ENCODE peak calls at places on chromosomes 1 and 21, in five cellular contexts. L is D721Med, G is OCI-LY7, A is astrocyte of the spinal cord, X is chondrocyte. E is an unnamed sample.

GRCh38 chr1:149929847-149930246 is 2.2 kb upstream of the SF3B4 start:
- DNase-seq in A (no peak), G (no peak), L (no peak), X (no peak), E (no peak)

GRCh38 chr1:18922848-18923475 is 20.6 kb upstream of the ALDH4A1 start:
- DNase-seq in X (no peak), A (no peak), L (no peak), G (no peak), E (no peak)

GRCh38 chr1:30381266-30381665 is 342.1 kb downstream of the MATN1 start:
- DNase-seq in X (no peak), L (no peak), A (no peak), G (no peak), E (no peak)

GRCh38 chr1:1178794-1179331 is 5.2 kb downstream of the TTLL10 start:
- DNase-seq in L (no peak), X (peak), G (no peak), A (no peak), E (peak)

GRCh38 chr1:173206816-173207595 is at the start of gene TNFSF4:
- DNase-seq in A (no peak), G (no peak), X (no peak), L (no peak), E (no peak)

GRCh38 chr1:84789014-84789413 is 98.8 kb upstream of the SSX2IP start:
- DNase-seq in X (no peak), L (no peak), A (no peak), G (no peak), E (no peak)

GRCh38 chr1:109712321-109712864 is 342 bp downstream of the GSTM5 start:
- DNase-seq in L (no peak), X (no peak), A (no peak), G (no peak), E (no peak)

GRCh38 chr1:229217716-229218115 is 53.2 kb upstream of the RAB4A start:
- DNase-seq in L (no peak), G (no peak), X (no peak), A (no peak), E (no peak)

GRCh38 chr1:157409927-157410326 is 142.4 kb downstream of the FCRL5 start:
- DNase-seq in X (no peak), G (no peak), L (no peak), A (no peak), E (no peak)

GRCh38 chr21:46297311-46298082 is 11.4 kb downstream of the YBEY start:
- DNase-seq in L (no peak), A (peak), X (no peak), G (no peak), E (peak)

GRCh38 chr1:88650676-88651418 is 33.2 kb upstream of the PKN2 start:
- DNase-seq in X (no peak), G (no peak), L (no peak), A (no peak), E (no peak)

GRCh38 chr1:144101397-144102050 is 129.7 kb upstream of the FAM72C start:
- DNase-seq in G (no peak), L (peak), A (no peak), X (peak), E (peak)

GRCh38 chr21:42781981-42782722 is 97.2 kb downstream of the WDR4 start:
- DNase-seq in L (no peak), G (no peak), X (peak), A (no peak), E (no peak)

DNA sequence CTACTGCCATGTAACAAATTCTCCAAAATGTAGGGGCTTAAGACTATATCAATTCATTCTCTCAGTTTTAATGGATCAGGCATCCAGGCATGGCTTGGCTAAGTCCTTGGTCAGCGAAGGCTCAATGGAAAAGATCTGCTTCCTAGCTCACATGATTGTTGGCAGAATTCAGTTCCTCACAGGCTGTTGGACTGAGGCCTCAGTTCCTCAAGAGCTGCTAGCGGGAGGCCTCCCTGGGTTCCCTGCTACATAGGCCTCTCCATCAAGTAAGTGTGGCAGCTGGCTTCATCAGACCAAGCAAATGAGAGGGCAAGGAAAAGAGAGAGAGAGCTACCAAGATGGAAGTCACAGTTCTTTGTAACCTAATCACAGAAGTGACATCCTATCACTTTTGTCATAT is 19.6 kb upstream of the EYA3 start:
- DNase-seq in X (no peak), G (no peak), L (no peak), A (no peak), E (no peak)
- TF ChIP-seq CTCF in X (no peak), G (no peak), L (no peak), A (no peak), E (no peak)

GRCh38 chr1:185229981-185230380 is 73.0 kb downstream of the SWT1 start:
- DNase-seq in A (no peak), X (no peak), L (no peak), G (no peak), E (no peak)

GRCh38 chr1:185227161-185227560 is 70.2 kb downstream of the SWT1 start:
- DNase-seq in L (no peak), G (no peak), A (no peak), X (no peak), E (no peak)

GRCh38 chr1:185228979-185229378 is 72.0 kb downstream of the SWT1 start:
- DNase-seq in L (no peak), A (no peak), X (no peak), G (no peak), E (no peak)

GRCh38 chr1:185224132-185224531 is 67.2 kb downstream of the SWT1 start:
- DNase-seq in L (no peak), G (no peak), X (no peak), A (no peak), E (no peak)
- TF ChIP-seq CTCF in L (no peak), G (no peak), X (no peak), A (no peak), E (no peak)

GRCh38 chr1:3907031-3907534 is 7.0 kb upstream of the C1orf174 start:
- DNase-seq in G (peak), L (no peak), X (peak), A (no peak), E (peak)
- TF ChIP-seq CTCF in G (peak), L (peak), X (peak), A (no peak), E (no peak)

GRCh38 chr1:212737559-212737958 is 37.9 kb upstream of the BATF3 start:
- DNase-seq in L (no peak), G (no peak), A (no peak), X (no peak), E (no peak)

GRCh38 chr1:212733109-212733508 is 33.5 kb upstream of the BATF3 start:
- DNase-seq in A (no peak), G (no peak), L (no peak), X (no peak), E (no peak)

GRCh38 chr1:212727386-212728181 is 27.9 kb upstream of the BATF3 start:
- DNase-seq in X (no peak), A (peak), G (no peak), L (no peak), E (no peak)

GRCh38 chr1:212728606-212729005 is 29.0 kb upstream of the BATF3 start:
- DNase-seq in X (no peak), A (no peak), L (no peak), G (no peak), E (no peak)

DNA sequence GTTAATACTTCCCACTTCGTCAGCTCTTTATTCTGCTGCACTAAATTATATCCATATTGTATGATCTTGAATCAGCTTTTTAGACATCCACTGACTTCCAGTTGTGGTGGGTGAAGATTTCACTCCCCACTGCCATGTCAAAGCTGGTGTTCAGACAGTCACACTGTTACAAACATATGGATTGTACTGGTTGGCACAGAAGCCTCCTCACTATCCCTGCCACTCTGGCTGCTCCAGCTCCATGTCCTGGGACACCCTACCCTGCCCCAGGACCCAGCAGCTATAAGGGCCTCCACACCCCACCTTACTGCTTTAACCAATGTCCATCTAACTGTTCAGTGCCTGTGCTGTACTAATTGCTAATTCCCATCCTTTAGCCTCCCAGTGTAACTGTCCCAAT is 32.0 kb upstream of the BATF3 start:
- DNase-seq in A (no peak), X (no peak), L (no peak), G (no peak), E (no peak)
- TF ChIP-seq CTCF in A (no peak), X (no peak), L (no peak), G (no peak), E (no peak)

GRCh38 chr1:94001397-94002045 is 92.3 kb upstream of the GCLM start:
- DNase-seq in X (no peak), A (no peak), L (no peak), G (no peak), E (no peak)

GRCh38 chr1:94000531-94001282 is 91.5 kb upstream of the GCLM start:
- DNase-seq in A (no peak), L (no peak), G (no peak), X (no peak), E (no peak)

GRCh38 chr1:93999806-94000205 is 90.6 kb upstream of the GCLM start:
- DNase-seq in X (no peak), G (no peak), L (no peak), A (no peak), E (no peak)

GRCh38 chr1:93995837-93996526 is 86.8 kb upstream of the GCLM start:
- DNase-seq in X (no peak), G (no peak), L (no peak), A (no peak), E (no peak)

GRCh38 chr1:93997756-93998155 is 88.5 kb upstream of the GCLM start:
- DNase-seq in X (no peak), G (no peak), L (no peak), A (no peak), E (no peak)
- TF ChIP-seq CTCF in X (no peak), G (no peak), L (no peak), A (no peak), E (no peak)

GRCh38 chr1:54274881-54275280 is 74.9 kb downstream of the MRPL37 start:
- DNase-seq in L (no peak), X (no peak), A (no peak), G (no peak), E (no peak)

GRCh38 chr1:54274448-54274847 is 74.5 kb downstream of the MRPL37 start:
- DNase-seq in X (no peak), A (no peak), L (no peak), G (no peak), E (no peak)

GRCh38 chr1:54273837-54274192 is 73.8 kb downstream of the MRPL37 start:
- DNase-seq in A (peak), L (peak), G (no peak), X (no peak), E (no peak)

GRCh38 chr1:54276617-54277450 is 76.9 kb downstream of the MRPL37 start:
- DNase-seq in L (no peak), X (no peak), G (no peak), A (no peak), E (no peak)

DNA sequence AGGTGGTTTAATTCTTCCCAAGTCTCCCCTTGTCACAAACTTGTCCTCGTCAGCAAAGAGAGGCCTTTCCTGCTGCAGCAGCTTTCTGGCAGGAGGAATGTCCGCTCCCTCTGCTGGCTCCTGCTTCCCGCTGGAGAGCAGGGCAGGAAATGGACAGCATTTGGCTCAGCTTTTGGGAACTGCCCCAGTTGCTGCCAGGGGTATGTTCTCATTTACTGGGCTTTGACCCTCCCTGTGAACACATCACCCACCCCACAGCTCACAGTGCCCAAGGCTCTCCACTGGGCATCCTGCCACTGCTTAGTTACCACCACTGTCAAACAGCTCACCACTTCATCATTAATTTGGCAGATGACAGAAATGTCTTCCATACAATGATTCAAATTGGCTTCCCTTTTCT is 75.4 kb downstream of the MRPL37 start:
- DNase-seq in G (no peak), X (no peak), L (no peak), A (peak), E (peak)
- TF ChIP-seq CTCF in G (no peak), X (peak), L (no peak), A (peak), E (no peak)

GRCh38 chr1:27600500-27601175 is 3.3 kb downstream of the AHDC1 start:
- DNase-seq in G (peak), X (no peak), L (no peak), A (no peak), E (no peak)
- TF ChIP-seq CTCF in G (peak), X (peak), L (no peak), A (peak), E (no peak)

DNA sequence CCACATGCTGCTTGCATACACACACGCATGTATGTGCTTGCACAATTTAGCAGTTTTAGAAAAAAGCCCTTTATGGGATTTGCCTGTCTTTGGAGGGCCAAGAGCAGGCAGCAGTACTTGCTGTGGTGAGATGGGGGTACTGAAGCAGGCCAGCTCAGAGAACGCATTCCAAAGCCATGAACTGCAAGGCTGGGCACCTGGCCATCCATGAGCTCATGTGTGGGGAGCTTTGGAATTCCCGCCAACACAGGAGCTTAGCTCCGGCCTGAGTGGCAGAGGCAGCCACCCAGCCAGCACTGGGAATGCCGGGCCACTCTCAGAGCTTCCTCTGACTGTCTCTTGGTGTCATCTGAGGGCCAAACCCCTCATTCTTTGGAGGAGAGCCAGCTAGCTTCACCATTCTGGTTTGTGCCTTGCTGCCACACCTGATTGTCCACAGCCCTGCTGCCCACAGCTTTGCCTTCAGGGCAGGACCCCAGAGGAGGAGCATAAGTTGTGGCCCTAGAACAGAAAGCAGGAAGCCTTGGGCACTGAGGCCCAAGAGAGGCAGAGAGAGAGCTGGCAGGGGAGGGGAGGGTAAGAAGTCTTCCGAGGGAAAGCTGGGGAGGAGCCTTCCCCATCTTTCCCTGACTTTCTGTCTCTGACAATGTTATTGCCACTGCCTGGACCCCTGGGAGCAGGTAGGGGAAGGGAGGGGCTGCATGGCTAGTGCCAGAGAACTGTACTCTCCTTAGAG is 92.1 kb upstream of the POU3F1 start:
- DNase-seq in G (no peak), X (no peak), L (no peak), A (peak), E (no peak)
- TF ChIP-seq CTCF in G (no peak), X (peak), L (no peak), A (peak), E (no peak)

DNA sequence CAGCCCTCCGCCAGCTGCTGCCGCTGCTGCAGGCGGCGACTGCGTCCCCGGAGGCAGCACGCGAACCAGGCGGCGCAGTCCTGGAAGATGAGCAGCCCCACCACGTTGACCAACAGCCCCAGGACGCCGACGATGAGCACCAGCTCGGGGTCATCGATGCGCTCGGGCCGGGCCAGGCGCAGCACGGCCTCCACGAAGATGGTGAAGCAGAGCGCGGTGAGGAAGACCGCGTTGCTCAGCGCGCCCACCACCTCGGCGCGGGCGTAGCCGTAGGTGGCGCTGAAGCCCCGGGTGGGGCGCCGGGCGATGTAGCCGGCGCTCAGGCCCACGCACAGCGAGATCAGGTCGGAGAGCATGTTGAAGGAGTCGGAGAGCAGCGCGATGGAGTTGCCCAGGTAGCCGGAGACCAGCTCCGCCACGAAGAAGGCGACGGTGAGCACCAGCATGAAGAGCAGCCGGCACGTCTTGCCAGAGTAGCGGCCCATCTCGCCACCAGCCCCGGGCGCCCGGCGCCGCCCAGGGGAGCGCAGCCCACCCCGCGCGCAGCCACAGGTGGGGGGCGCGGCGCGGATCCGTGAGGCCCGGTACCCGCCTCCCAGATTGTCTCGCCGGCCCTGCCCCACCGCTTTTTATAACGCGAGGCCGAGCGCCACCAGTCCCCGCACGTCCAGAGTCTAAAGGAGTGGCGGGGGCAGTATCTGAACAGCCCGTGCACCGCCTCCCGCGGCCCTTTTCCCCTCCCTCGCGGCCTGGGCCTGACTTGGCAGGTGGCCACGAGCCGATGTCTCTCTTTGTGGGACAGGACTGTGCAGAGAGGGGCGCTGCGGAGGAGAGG is at the start of gene SLC30A10:
- DNase-seq in G (no peak), X (no peak), A (no peak), L (peak), E (peak)
- TF ChIP-seq CTCF in G (no peak), X (peak), A (no peak), L (peak), E (no peak)

E was measured in endothelial cell.